ENCODE peak calls at places on chromosomes 3 and 15, in four cellular contexts. K, B, P and V are unnamed samples. For H3K9me2, the result is how much of the 10 kb centered on the place peaks cover.

GRCh38 chr15:65595960-65596359 is 15.0 kb downstream of the INTS14 start:
- DNase-seq in B (no peak), K (peak), P (peak), V (no peak)

GRCh38 chr3:172561894-172562664 is 38.8 kb upstream of the TNFSF10 start:
- DNase-seq in P (no peak), B (no peak), K (peak), V (no peak)

GRCh38 chr3:22263042-22263441 is 512.0 kb upstream of the ZNF385D start:
- DNase-seq in B (no peak), K (peak), P (no peak), V (no peak)

GRCh38 chr15:39685999-39686613 is 96.5 kb downstream of the FSIP1 start:
- DNase-seq in K (peak), P (peak), B (peak), V (peak)

GRCh38 chr3:14984581-14985113 is 37.3 kb downstream of the NR2C2 start:
- DNase-seq in K (no peak), B (no peak), P (no peak), V (no peak)

GRCh38 chr3:132293231-132293630 is 24.0 kb upstream of the ACP3 start:
- DNase-seq in B (no peak), K (no peak), P (no peak), V (no peak)

GRCh38 chr3:129184396-129184656 is 630 bp upstream of the CNBP start:
- DNase-seq in K (no peak), B (no peak), P (peak), V (peak)

GRCh38 chr15:59879506-59879905 is 124.6 kb upstream of the FOXB1 start:
- DNase-seq in B (no peak), P (no peak), K (no peak), V (no peak)

GRCh38 chr15:100783296-100783695 is 96.3 kb upstream of the ALDH1A3 start:
- DNase-seq in P (no peak), B (no peak), K (no peak), V (no peak)

GRCh38 chr15:60620707-60621106 is 141.8 kb upstream of the ICE2 start:
- DNase-seq in P (no peak), K (no peak), B (no peak), V (no peak)

GRCh38 chr3:44235604-44236484 is 5.8 kb upstream of the TOPAZ1 start:
- DNase-seq in P (peak), K (peak), B (peak), V (peak)

DNA sequence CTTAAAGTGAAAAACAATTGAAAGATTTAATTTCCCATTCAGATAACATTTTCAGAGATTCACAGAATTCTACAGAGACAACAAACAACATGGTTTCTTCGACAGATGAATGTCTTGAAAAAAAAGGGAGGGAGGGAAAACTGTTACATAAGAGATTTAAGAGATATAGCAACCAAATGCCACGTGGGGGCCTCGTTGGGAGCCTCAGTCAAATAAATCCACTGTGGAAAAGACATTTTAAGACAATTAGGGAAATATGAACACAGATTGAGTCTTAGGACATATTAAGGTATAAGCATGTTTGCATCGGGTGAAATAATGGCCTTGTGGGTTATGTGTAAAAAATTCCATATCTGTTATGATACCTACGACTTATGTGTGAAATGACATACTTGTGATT is 5.0 kb upstream of the PRRT3 start:
- DNase-seq in P (no peak), K (peak), B (no peak), V (no peak)
- TF ChIP-seq CTCF in P (peak), K (peak), B (no peak), V (no peak)

DNA sequence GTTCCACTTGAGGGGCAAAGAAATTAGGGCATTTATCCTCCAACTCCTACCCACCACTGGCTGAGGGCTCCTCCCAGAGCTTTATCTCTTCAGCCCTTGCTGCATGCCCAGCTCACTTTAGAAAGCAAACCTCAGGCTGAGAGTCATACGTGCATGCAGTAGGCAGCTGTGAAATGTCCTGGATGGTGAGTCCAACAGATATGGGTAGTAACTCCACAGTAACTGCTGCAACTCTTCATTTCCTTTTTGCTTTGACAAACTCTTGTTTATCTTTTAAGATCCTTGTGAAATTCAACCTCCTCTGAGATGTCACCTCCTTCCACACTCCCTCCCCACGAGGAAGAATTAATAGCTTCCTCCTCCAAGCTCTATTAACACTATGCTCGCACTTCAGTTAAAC is 35.9 kb upstream of the CTNNB1 start:
- DNase-seq in K (no peak), B (no peak), P (no peak), V (no peak)
- H3K9me2 ChIP-seq in K (under half), B (under half), P (under half), V (under half)

GRCh38 chr3:175273573-175273972 is 414.4 kb downstream of the NAALADL2 start:
- DNase-seq in B (no peak), P (no peak), K (no peak), V (no peak)
- H3K9ac ChIP-seq in B (no peak), P (no peak), K (no peak), V (no peak)

GRCh38 chr15:88803920-88804247 is 648 bp downstream of the ACAN start:
- DNase-seq in B (no peak), P (no peak), K (no peak), V (no peak)

GRCh38 chr15:88802991-88803240 is 320 bp upstream of the ACAN start:
- DNase-seq in B (no peak), K (no peak), P (no peak), V (no peak)

GRCh38 chr15:88803241-88803919 is at the start of gene ACAN:
- DNase-seq in B (no peak), P (peak), K (no peak), V (no peak)

GRCh38 chr15:88805031-88805780 is 2.0 kb downstream of the ACAN start:
- DNase-seq in P (no peak), B (no peak), K (no peak), V (peak)

DNA sequence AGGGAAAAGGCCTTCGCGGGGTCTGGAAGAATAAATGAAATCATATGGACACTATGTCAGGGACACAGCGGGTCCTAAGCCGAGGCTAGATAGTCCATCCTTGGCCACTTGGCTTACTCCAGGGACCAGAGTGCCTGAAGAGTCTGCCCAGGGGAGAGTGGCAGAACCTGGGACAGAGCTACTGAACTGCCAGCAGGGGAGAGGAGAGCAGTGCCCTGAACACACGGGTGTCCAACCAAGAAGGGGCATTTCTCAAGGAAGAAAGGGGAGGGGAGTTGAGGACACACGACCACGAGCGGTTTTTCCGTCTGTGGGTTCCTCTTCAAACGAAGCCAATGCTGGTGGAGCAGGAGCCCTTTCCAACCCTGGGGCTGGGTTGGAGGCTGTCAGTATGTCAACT is 1.0 kb downstream of the ACAN start:
- DNase-seq in B (no peak), P (no peak), K (no peak), V (no peak)
- TF ChIP-seq CTCF in B (no peak), P (no peak), K (no peak), V (no peak)

GRCh38 chr3:41159581-41160189 is 39.6 kb upstream of the CTNNB1 start:
- DNase-seq in K (peak), B (peak), P (no peak), V (no peak)

GRCh38 chr3:41164776-41165175 is 34.5 kb upstream of the CTNNB1 start:
- DNase-seq in B (no peak), K (no peak), P (no peak), V (no peak)

GRCh38 chr3:41162541-41162940 is 36.8 kb upstream of the CTNNB1 start:
- DNase-seq in P (no peak), K (no peak), B (no peak), V (no peak)

GRCh38 chr3:41158947-41159346 is 40.4 kb upstream of the CTNNB1 start:
- DNase-seq in P (no peak), B (no peak), K (peak), V (no peak)

GRCh38 chr3:41162981-41163380 is 36.3 kb upstream of the CTNNB1 start:
- DNase-seq in P (no peak), B (no peak), K (no peak), V (no peak)
- H3K9me2 ChIP-seq in P (under half), B (under half), K (under half), V (under half)

GRCh38 chr15:72271221-72271620 is 1.1 kb downstream of the PARP6 start:
- DNase-seq in B (no peak), K (no peak), P (no peak), V (no peak)
- H3K9ac ChIP-seq in B (peak), K (no peak), P (peak), V (peak)